ENCODE peak calls at places on chromosome 12, in nine cellular contexts. One of them, this sample, is unnamed.

GRCh38 chr12:10393291-10393690 is 3.5 kb upstream of the KLRK1 start:
- DNase-seq in right atrium auricular region: no peak
- DNase-seq in GM10248: no peak
- DNase-seq in GM12878: no peak
- DNase-seq in dorsolateral prefrontal cortex: no peak
- DNase-seq in fibroblast of pulmonary artery: no peak
- DNase-seq in heart left ventricle: no peak
- DNase-seq in lower leg skin: no peak
- DNase-seq in left ventricle myocardium inferior: no peak
- DNase-seq in this sample: no peak

GRCh38 chr12:86683568-86683991 is 427.4 kb upstream of the MGAT4C start:
- DNase-seq in right atrium auricular region: no peak
- DNase-seq in GM10248: no peak
- DNase-seq in GM12878: no peak
- DNase-seq in dorsolateral prefrontal cortex: no peak
- DNase-seq in fibroblast of pulmonary artery: peak; percentile 50
- DNase-seq in heart left ventricle: no peak
- DNase-seq in lower leg skin: no peak
- DNase-seq in left ventricle myocardium inferior: no peak
- DNase-seq in this sample: no peak

GRCh38 chr12:124765571-124766489 is 97.8 kb downstream of the SCARB1 start:
- DNase-seq in right atrium auricular region: no peak
- DNase-seq in GM10248: no peak
- DNase-seq in GM12878: no peak
- DNase-seq in dorsolateral prefrontal cortex: no peak
- DNase-seq in fibroblast of pulmonary artery: no peak
- DNase-seq in heart left ventricle: no peak
- DNase-seq in lower leg skin: no peak
- DNase-seq in left ventricle myocardium inferior: no peak
- DNase-seq in this sample: no peak

GRCh38 chr12:10021342-10021741 is 9.1 kb upstream of the CLEC9A start:
- DNase-seq in right atrium auricular region: no peak
- DNase-seq in GM10248: no peak
- DNase-seq in GM12878: no peak
- DNase-seq in dorsolateral prefrontal cortex: no peak
- DNase-seq in fibroblast of pulmonary artery: no peak
- DNase-seq in heart left ventricle: no peak
- DNase-seq in lower leg skin: no peak
- DNase-seq in left ventricle myocardium inferior: no peak
- DNase-seq in this sample: no peak

GRCh38 chr12:24778486-24779304 is 170.2 kb downstream of the BCAT1 start:
- DNase-seq in right atrium auricular region: no peak
- DNase-seq in GM10248: peak; percentile 20
- DNase-seq in GM12878: peak; percentile 8
- DNase-seq in dorsolateral prefrontal cortex: no peak
- DNase-seq in fibroblast of pulmonary artery: peak; percentile 74
- DNase-seq in heart left ventricle: no peak
- DNase-seq in lower leg skin: no peak
- DNase-seq in left ventricle myocardium inferior: no peak
- DNase-seq in this sample: peak; percentile 47

GRCh38 chr12:132279184-132279889 is 50.1 kb downstream of the GALNT9 start:
- DNase-seq in right atrium auricular region: no peak
- DNase-seq in GM10248: no peak
- DNase-seq in GM12878: no peak
- DNase-seq in dorsolateral prefrontal cortex: no peak
- DNase-seq in fibroblast of pulmonary artery: peak; percentile 52
- DNase-seq in heart left ventricle: peak; percentile 72
- DNase-seq in lower leg skin: no peak
- DNase-seq in left ventricle myocardium inferior: peak; percentile 79
- DNase-seq in this sample: no peak

GRCh38 chr12:14885718-14886201 is at the start of gene MGP:
- DNase-seq in right atrium auricular region: peak; percentile 82
- DNase-seq in GM10248: no peak
- DNase-seq in GM12878: no peak
- DNase-seq in dorsolateral prefrontal cortex: no peak
- DNase-seq in fibroblast of pulmonary artery: peak; percentile 99
- DNase-seq in heart left ventricle: no peak
- DNase-seq in lower leg skin: peak; percentile 75
- DNase-seq in left ventricle myocardium inferior: no peak
- DNase-seq in this sample: peak; percentile 60

GRCh38 chr12:73677520-73678291 is 859.9 kb upstream of the ATXN7L3B start:
- DNase-seq in right atrium auricular region: no peak
- DNase-seq in GM10248: no peak
- DNase-seq in GM12878: no peak
- DNase-seq in dorsolateral prefrontal cortex: no peak
- DNase-seq in fibroblast of pulmonary artery: no peak
- DNase-seq in heart left ventricle: no peak
- DNase-seq in lower leg skin: no peak
- DNase-seq in left ventricle myocardium inferior: no peak
- DNase-seq in this sample: no peak

GRCh38 chr12:131893605-131894312 is 663 bp upstream of the ULK1 start:
- DNase-seq in right atrium auricular region: no peak
- DNase-seq in GM10248: no peak
- DNase-seq in GM12878: no peak
- DNase-seq in dorsolateral prefrontal cortex: no peak
- DNase-seq in fibroblast of pulmonary artery: no peak
- DNase-seq in heart left ventricle: no peak
- DNase-seq in lower leg skin: peak; percentile 36
- DNase-seq in left ventricle myocardium inferior: no peak
- DNase-seq in this sample: no peak

GRCh38 chr12:26678697-26679660 is 154.0 kb downstream of the ITPR2 start:
- DNase-seq in right atrium auricular region: no peak
- DNase-seq in GM10248: no peak
- DNase-seq in GM12878: no peak
- DNase-seq in dorsolateral prefrontal cortex: no peak
- DNase-seq in fibroblast of pulmonary artery: no peak
- DNase-seq in heart left ventricle: no peak
- DNase-seq in lower leg skin: no peak
- DNase-seq in left ventricle myocardium inferior: no peak
- DNase-seq in this sample: no peak

GRCh38 chr12:114848661-114849060 is 164.7 kb upstream of the TBX3 start:
- DNase-seq in right atrium auricular region: no peak
- DNase-seq in GM10248: no peak
- DNase-seq in GM12878: no peak
- DNase-seq in dorsolateral prefrontal cortex: no peak
- DNase-seq in fibroblast of pulmonary artery: peak; percentile 89
- DNase-seq in heart left ventricle: no peak
- DNase-seq in lower leg skin: no peak
- DNase-seq in left ventricle myocardium inferior: no peak
- DNase-seq in this sample: peak; percentile 41

GRCh38 chr12:100187857-100188519 is 12.6 kb upstream of the ACTR6 start:
- DNase-seq in right atrium auricular region: peak; percentile 48
- DNase-seq in GM10248: no peak
- DNase-seq in GM12878: no peak
- DNase-seq in dorsolateral prefrontal cortex: no peak
- DNase-seq in fibroblast of pulmonary artery: no peak
- DNase-seq in heart left ventricle: no peak
- DNase-seq in lower leg skin: no peak
- DNase-seq in left ventricle myocardium inferior: no peak
- DNase-seq in this sample: no peak

GRCh38 chr12:39272934-39273770 is 169.8 kb downstream of the KIF21A start:
- DNase-seq in right atrium auricular region: no peak
- DNase-seq in GM10248: no peak
- DNase-seq in GM12878: no peak
- DNase-seq in dorsolateral prefrontal cortex: no peak
- DNase-seq in fibroblast of pulmonary artery: peak; percentile 56
- DNase-seq in heart left ventricle: no peak
- DNase-seq in lower leg skin: no peak
- DNase-seq in left ventricle myocardium inferior: no peak
- DNase-seq in this sample: peak; percentile 67

GRCh38 chr12:131641315-131641714 is 69.6 kb upstream of the SFSWAP start:
- DNase-seq in right atrium auricular region: no peak
- DNase-seq in GM10248: no peak
- DNase-seq in GM12878: no peak
- DNase-seq in dorsolateral prefrontal cortex: no peak
- DNase-seq in fibroblast of pulmonary artery: no peak
- DNase-seq in heart left ventricle: no peak
- DNase-seq in lower leg skin: no peak
- DNase-seq in left ventricle myocardium inferior: no peak
- DNase-seq in this sample: no peak

GRCh38 chr12:112116232-112117060 is 7.9 kb upstream of the NAA25 start:
- DNase-seq in right atrium auricular region: peak; percentile 83
- DNase-seq in GM10248: peak; percentile 46
- DNase-seq in GM12878: no peak
- DNase-seq in dorsolateral prefrontal cortex: peak; percentile 88
- DNase-seq in fibroblast of pulmonary artery: peak; percentile 88
- DNase-seq in heart left ventricle: peak; percentile 79
- DNase-seq in lower leg skin: no peak
- DNase-seq in left ventricle myocardium inferior: peak; percentile 72
- DNase-seq in this sample: peak; percentile 35

GRCh38 chr12:29148065-29148957 is 767 bp upstream of the FAR2 start:
- DNase-seq in right atrium auricular region: peak; percentile 68
- DNase-seq in GM10248: peak; percentile 49
- DNase-seq in GM12878: no peak
- DNase-seq in dorsolateral prefrontal cortex: no peak
- DNase-seq in fibroblast of pulmonary artery: peak; percentile 36
- DNase-seq in heart left ventricle: no peak
- DNase-seq in lower leg skin: peak; percentile 63
- DNase-seq in left ventricle myocardium inferior: peak; percentile 42
- DNase-seq in this sample: peak; percentile 26
- TF ChIP-seq CTCF in right atrium auricular region: no peak
- TF ChIP-seq CTCF in GM10248: no peak
- TF ChIP-seq CTCF in GM12878: no peak
- TF ChIP-seq CTCF in dorsolateral prefrontal cortex: no peak
- TF ChIP-seq CTCF in fibroblast of pulmonary artery: no peak
- TF ChIP-seq CTCF in heart left ventricle: no peak
- TF ChIP-seq CTCF in lower leg skin: no peak
- TF ChIP-seq CTCF in left ventricle myocardium inferior: no peak
- TF ChIP-seq CTCF in this sample: no peak

DNA sequence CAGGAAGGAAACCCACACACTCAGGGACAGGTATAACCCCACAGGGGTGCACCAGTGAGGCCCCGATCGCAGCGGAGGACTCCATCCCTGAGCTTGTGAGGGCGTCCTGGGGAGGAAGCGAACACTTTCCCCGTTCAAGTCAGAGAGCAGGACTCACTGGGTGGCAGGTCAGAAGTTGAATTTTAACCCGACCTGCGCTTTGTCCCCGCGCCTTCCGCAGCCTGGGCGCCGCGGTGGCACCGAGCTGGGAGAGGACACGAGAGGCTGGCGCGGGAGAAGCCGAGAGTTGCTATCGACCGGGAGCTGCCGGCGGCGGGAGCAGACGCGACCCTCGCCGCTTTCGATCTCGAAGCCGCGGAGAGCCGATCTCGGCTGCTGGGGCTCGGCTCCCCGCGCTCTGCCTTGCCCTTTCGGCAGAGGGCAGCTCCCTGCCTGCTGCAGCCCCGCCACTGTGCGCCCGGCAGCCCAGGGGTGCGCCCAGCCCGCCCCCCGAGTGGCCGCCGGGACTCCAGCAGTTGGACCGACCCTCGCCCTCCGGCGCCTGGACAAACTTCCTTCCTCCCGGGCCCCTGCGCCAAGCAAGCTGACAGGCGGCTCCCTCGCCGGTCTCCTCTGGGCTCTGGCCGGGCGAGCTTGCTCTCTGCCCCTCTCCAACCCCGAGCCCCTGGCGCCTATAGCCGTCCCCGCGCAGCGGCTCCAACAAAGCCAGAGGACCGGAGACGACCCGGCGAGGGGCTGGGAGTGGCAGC is 918 bp downstream of the LIN7A start:
- DNase-seq in right atrium auricular region: no peak
- DNase-seq in GM10248: peak; percentile 32
- DNase-seq in GM12878: no peak
- DNase-seq in dorsolateral prefrontal cortex: peak; percentile 67
- DNase-seq in fibroblast of pulmonary artery: peak; percentile 38
- DNase-seq in heart left ventricle: peak; percentile 73
- DNase-seq in lower leg skin: no peak
- DNase-seq in left ventricle myocardium inferior: peak; percentile 49
- DNase-seq in this sample: peak; percentile 34
- TF ChIP-seq CTCF in right atrium auricular region: no peak
- TF ChIP-seq CTCF in GM10248: no peak
- TF ChIP-seq CTCF in GM12878: no peak
- TF ChIP-seq CTCF in dorsolateral prefrontal cortex: no peak
- TF ChIP-seq CTCF in fibroblast of pulmonary artery: no peak
- TF ChIP-seq CTCF in heart left ventricle: peak; percentile 11
- TF ChIP-seq CTCF in lower leg skin: no peak
- TF ChIP-seq CTCF in left ventricle myocardium inferior: no peak
- TF ChIP-seq CTCF in this sample: no peak

DNA sequence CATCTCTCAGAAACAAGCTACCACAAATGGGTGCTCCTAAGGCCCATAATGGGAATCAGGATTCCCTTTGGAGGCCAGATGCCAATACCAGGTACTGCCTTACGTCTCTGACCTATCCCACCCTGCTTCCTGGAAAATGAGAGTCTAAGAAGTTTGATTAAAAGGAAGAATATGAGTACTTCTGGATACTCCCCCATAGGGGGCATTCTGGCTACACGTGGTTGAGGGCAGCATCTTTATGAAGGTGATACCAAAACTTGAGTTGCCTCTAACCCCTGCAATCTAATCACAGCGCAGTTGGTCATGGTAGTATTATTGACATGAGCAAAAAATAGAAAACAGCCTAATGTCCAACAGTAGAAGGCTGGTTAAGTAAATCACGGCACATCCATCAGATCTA is 184.2 kb upstream of the LHX5 start:
- DNase-seq in right atrium auricular region: no peak
- DNase-seq in GM10248: no peak
- DNase-seq in GM12878: no peak
- DNase-seq in dorsolateral prefrontal cortex: no peak
- DNase-seq in fibroblast of pulmonary artery: no peak
- DNase-seq in heart left ventricle: no peak
- DNase-seq in lower leg skin: no peak
- DNase-seq in left ventricle myocardium inferior: no peak
- DNase-seq in this sample: no peak
- TF ChIP-seq CTCF in right atrium auricular region: no peak
- TF ChIP-seq CTCF in GM10248: no peak
- TF ChIP-seq CTCF in GM12878: no peak
- TF ChIP-seq CTCF in dorsolateral prefrontal cortex: no peak
- TF ChIP-seq CTCF in fibroblast of pulmonary artery: no peak
- TF ChIP-seq CTCF in heart left ventricle: no peak
- TF ChIP-seq CTCF in lower leg skin: no peak
- TF ChIP-seq CTCF in left ventricle myocardium inferior: no peak
- TF ChIP-seq CTCF in this sample: no peak

DNA sequence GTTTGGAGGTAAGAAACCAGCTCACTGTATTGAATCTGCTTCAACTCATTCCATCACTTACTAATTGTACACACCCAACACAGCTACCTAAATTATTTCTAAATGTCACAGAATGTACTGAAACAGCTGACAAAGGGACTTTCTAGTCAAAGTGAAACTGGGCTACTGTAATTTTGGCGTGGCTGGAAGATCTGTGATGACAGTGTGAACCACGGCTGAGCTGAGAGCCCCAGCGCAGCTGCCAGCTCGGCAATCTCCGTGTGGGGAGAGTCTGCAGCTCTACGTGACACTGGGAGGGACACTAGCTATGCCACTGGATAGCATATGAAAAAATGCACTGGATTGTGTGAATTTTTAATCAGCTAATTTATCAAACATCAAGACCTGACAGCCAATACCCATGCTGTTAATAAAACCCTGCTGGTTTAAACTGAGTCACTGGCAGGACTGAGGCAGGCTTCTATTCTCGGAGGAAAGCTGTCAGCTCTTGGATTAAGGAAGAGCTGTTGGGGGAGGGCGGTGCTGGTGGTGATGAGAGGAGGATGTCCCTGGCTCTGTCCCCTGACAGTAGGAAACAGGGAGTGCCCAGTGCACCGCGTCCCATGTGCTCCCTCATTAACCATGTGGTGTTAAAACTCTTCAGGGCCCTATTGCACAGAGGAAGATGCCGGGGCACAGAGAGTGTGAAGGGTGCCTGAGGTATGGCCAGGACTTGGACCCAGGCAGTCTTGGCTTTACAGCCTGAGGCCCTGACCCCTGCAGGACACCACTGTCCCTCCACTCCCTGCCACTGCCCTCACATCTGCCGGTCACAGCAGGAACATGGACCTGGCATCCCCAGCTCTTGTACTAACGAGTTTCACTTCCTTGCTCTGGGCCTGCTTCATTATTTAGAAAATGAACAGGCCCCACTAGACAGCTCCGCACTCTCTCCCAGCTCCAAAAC is 13.3 kb downstream of the SLC15A4 start:
- DNase-seq in right atrium auricular region: peak; percentile 83
- DNase-seq in GM10248: peak; percentile 65
- DNase-seq in GM12878: peak; percentile 92
- DNase-seq in dorsolateral prefrontal cortex: no peak
- DNase-seq in fibroblast of pulmonary artery: no peak
- DNase-seq in heart left ventricle: no peak
- DNase-seq in lower leg skin: peak; percentile 61
- DNase-seq in left ventricle myocardium inferior: peak; percentile 71
- DNase-seq in this sample: no peak
- TF ChIP-seq CTCF in right atrium auricular region: no peak
- TF ChIP-seq CTCF in GM10248: no peak
- TF ChIP-seq CTCF in GM12878: peak; percentile 31
- TF ChIP-seq CTCF in dorsolateral prefrontal cortex: no peak
- TF ChIP-seq CTCF in fibroblast of pulmonary artery: no peak
- TF ChIP-seq CTCF in heart left ventricle: no peak
- TF ChIP-seq CTCF in lower leg skin: no peak
- TF ChIP-seq CTCF in left ventricle myocardium inferior: no peak
- TF ChIP-seq CTCF in this sample: no peak

This sample was measured in MCF 10A.